ENCODE peak calls at places on chromosomes 2 and 18, in four cellular contexts. O is iris pigment epithelial cell, S is T-helper 1 cell, Q is RCC 7860. C is an unnamed sample.

GRCh38 chr2:223041527-223042109 is 10.4 kb upstream of the KCNE4 start:
- DNase-seq in O (peak), S (no peak), Q (peak), C (peak)

GRCh38 chr2:202104286-202104870 is 31.3 kb downstream of the KIAA2012 start:
- DNase-seq in O (peak), S (no peak), Q (peak), C (no peak)

GRCh38 chr2:148021059-148021985 is at the start of gene MBD5:
- DNase-seq in O (peak), S (peak), Q (peak), C (no peak)

GRCh38 chr2:239315308-239315707 is 85.5 kb downstream of the HDAC4 start:
- DNase-seq in O (no peak), S (no peak), Q (no peak), C (no peak)

GRCh38 chr2:37189452-37190153 is 1.1 kb upstream of the SULT6B1 start:
- DNase-seq in O (peak), S (no peak), Q (peak), C (peak)

GRCh38 chr2:73018188-73018825 is 53.2 kb downstream of the SFXN5 start:
- DNase-seq in O (peak), S (no peak), Q (no peak), C (no peak)

GRCh38 chr2:209942936-209943605 is 59.4 kb upstream of the RPE start:
- DNase-seq in O (no peak), S (no peak), Q (no peak), C (no peak)

GRCh38 chr18:78557371-78557770 is 422.2 kb upstream of the SALL3 start:
- DNase-seq in O (no peak), S (no peak), Q (no peak), C (no peak)

GRCh38 chr2:290090-290722 is 2.3 kb upstream of the ALKAL2 start:
- DNase-seq in O (peak), S (no peak), Q (peak), C (peak)

GRCh38 chr2:222054813-222055212 is 244.0 kb downstream of the PAX3 start:
- DNase-seq in O (no peak), S (no peak), Q (no peak), C (no peak)

GRCh38 chr18:44229693-44230108 is 451.0 kb upstream of the SETBP1 start:
- DNase-seq in O (peak), S (no peak), Q (no peak), C (peak)

GRCh38 chr2:54613794-54614257 is 109.6 kb upstream of the EML6 start:
- DNase-seq in O (peak), S (no peak), Q (peak), C (no peak)

GRCh38 chr2:241638940-241639339 is 1.4 kb downstream of the ATG4B start:
- DNase-seq in O (no peak), S (no peak), Q (no peak), C (no peak)

GRCh38 chr2:8583400-8584173 is 98.3 kb upstream of the ID2 start:
- DNase-seq in O (peak), S (peak), Q (peak), C (peak)

GRCh38 chr2:177391822-177392372 is 676 bp upstream of the AGPS start:
- DNase-seq in O (no peak), S (no peak), Q (no peak), C (no peak)

GRCh38 chr2:182754231-182754630 is 38.2 kb downstream of the DNAJC10 start:
- DNase-seq in O (no peak), S (no peak), Q (no peak), C (no peak)

GRCh38 chr2:237702439-237703397 is 75.3 kb downstream of the LRRFIP1 start:
- DNase-seq in O (peak), S (no peak), Q (peak), C (no peak)

GRCh38 chr2:100884145-100884621 is 64.2 kb downstream of the NPAS2 start:
- DNase-seq in O (no peak), S (no peak), Q (no peak), C (no peak)

GRCh38 chr2:168731550-168732128 is 70.8 kb upstream of the NOSTRIN start:
- DNase-seq in O (no peak), S (no peak), Q (no peak), C (no peak)

GRCh38 chr2:240591784-240592183 is 5.2 kb downstream of the CAPN10 start:
- DNase-seq in O (no peak), S (no peak), Q (no peak), C (no peak)

GRCh38 chr2:95165030-95165370 is 609 bp upstream of the ZNF2 start:
- DNase-seq in O (no peak), S (no peak), Q (no peak), C (no peak)

GRCh38 chr2:231334981-231335380 is 60.5 kb upstream of the B3GNT7 start:
- DNase-seq in O (no peak), S (no peak), Q (no peak), C (no peak)

GRCh38 chr2:206442854-206443734 is at the start of gene ADAM23:
- DNase-seq in O (peak), S (peak), Q (no peak), C (no peak)

GRCh38 chr2:100292022-100292580 is 30.2 kb downstream of the LONRF2 start:
- DNase-seq in O (peak), S (no peak), Q (peak), C (peak)

GRCh38 chr18:21450503-21450902 is 150.0 kb downstream of the ESCO1 start:
- DNase-seq in O (no peak), S (no peak), Q (no peak), C (no peak)

GRCh38 chr18:74411475-74411874 is 45.6 kb downstream of the DIPK1C start:
- DNase-seq in O (no peak), S (no peak), Q (no peak), C (no peak)

GRCh38 chr2:171297951-171298350 is 135.8 kb downstream of the METTL8 start:
- DNase-seq in O (peak), S (no peak), Q (no peak), C (peak)

GRCh38 chr18:48847807-48848486 is 102.8 kb downstream of the SMAD7 start:
- DNase-seq in O (no peak), S (no peak), Q (no peak), C (no peak)

GRCh38 chr18:61703508-61703907 is 189.3 kb downstream of the RNF152 start:
- DNase-seq in O (peak), S (no peak), Q (no peak), C (no peak)

GRCh38 chr18:63444567-63444966 is 22.3 kb upstream of the VPS4B start:
- DNase-seq in O (peak), S (no peak), Q (no peak), C (no peak)

GRCh38 chr2:195251221-195251620 is 405.8 kb upstream of the SLC39A10 start:
- DNase-seq in O (peak), S (no peak), Q (peak), C (peak)

GRCh38 chr2:204749319-204749718 is 204.0 kb downstream of the PARD3B start:
- DNase-seq in O (peak), S (no peak), Q (no peak), C (no peak)

GRCh38 chr2:111984213-111984604 is 70.9 kb upstream of the TMEM87B start:
- DNase-seq in O (no peak), S (no peak), Q (no peak), C (no peak)